ENCODE peak calls at places on chromosomes 5 and 9, in eight cellular contexts. R, Y, H, I, S, B, T and L are unnamed samples.

GRCh38 chr5:59238126-59238902 is 655.2 kb downstream of the PDE4D start:
- DNase-seq in R (no peak), Y (no peak), H (no peak), I (no peak), S (no peak), B (no peak), T (no peak), L (no peak)

GRCh38 chr5:13660072-13660471 is 284.4 kb downstream of the DNAH5 start:
- DNase-seq in R (peak), Y (peak), H (no peak), I (peak), S (no peak), B (no peak), T (no peak), L (peak)

GRCh38 chr9:70110194-70111041 is 66.8 kb downstream of the MAMDC2 start:
- DNase-seq in R (peak), Y (peak), H (no peak), I (peak), S (no peak), B (no peak), T (no peak), L (peak)

GRCh38 chr9:92970467-92970923 is 23.2 kb downstream of the FGD3 start:
- DNase-seq in R (peak), Y (no peak), H (peak), I (no peak), S (peak), B (peak), T (no peak), L (peak)

GRCh38 chr5:178797101-178797521 is 62.6 kb upstream of the ZNF354B start:
- DNase-seq in R (no peak), Y (no peak), H (no peak), I (no peak), S (no peak), B (no peak), T (no peak), L (no peak)

GRCh38 chr5:172731286-172732073 is 39.5 kb downstream of the DUSP1 start:
- DNase-seq in R (peak), Y (no peak), H (peak), I (no peak), S (peak), B (peak), T (no peak), L (no peak)

GRCh38 chr9:121550569-121551512 is 51.2 kb upstream of the GGTA1 start:
- DNase-seq in R (peak), Y (peak), H (peak), I (peak), S (peak), B (peak), T (peak), L (peak)

GRCh38 chr5:180670586-180671359 is 21.4 kb upstream of the FLT4 start:
- DNase-seq in R (peak), Y (peak), H (no peak), I (peak), S (peak), B (peak), T (peak), L (peak)

GRCh38 chr9:131271506-131271931 is 4.8 kb downstream of the FAM78A start:
- DNase-seq in R (no peak), Y (no peak), H (no peak), I (no peak), S (no peak), B (no peak), T (no peak), L (no peak)

GRCh38 chr9:125681086-125681622 is 25.9 kb downstream of the MAPKAP1 start:
- DNase-seq in R (no peak), Y (no peak), H (no peak), I (no peak), S (no peak), B (no peak), T (no peak), L (peak)

GRCh38 chr9:125679597-125680189 is 27.3 kb downstream of the MAPKAP1 start:
- DNase-seq in R (no peak), Y (no peak), H (no peak), I (no peak), S (no peak), B (no peak), T (no peak), L (no peak)

GRCh38 chr9:125680442-125680841 is 26.6 kb downstream of the MAPKAP1 start:
- DNase-seq in R (no peak), Y (no peak), H (no peak), I (no peak), S (no peak), B (no peak), T (no peak), L (no peak)

GRCh38 chr9:125674981-125675973 is 31.7 kb downstream of the MAPKAP1 start:
- DNase-seq in R (peak), Y (peak), H (peak), I (peak), S (no peak), B (peak), T (no peak), L (peak)
- H3K4me3 ChIP-seq in R (no peak), Y (no peak), H (no peak), I (no peak), S (no peak), B (peak), T (no peak), L (no peak)

GRCh38 chr9:133423216-133423615 is 1.0 kb downstream of the ADAMTS13 start:
- DNase-seq in R (peak), Y (no peak), H (no peak), I (no peak), S (peak), B (no peak), T (no peak), L (peak)

GRCh38 chr9:133424187-133424586 is 2.0 kb downstream of the ADAMTS13 start:
- DNase-seq in R (no peak), Y (no peak), H (no peak), I (no peak), S (no peak), B (no peak), T (no peak), L (no peak)

GRCh38 chr9:133419005-133419404 is 1.2 kb upstream of the REXO4 start:
- DNase-seq in R (no peak), Y (peak), H (no peak), I (no peak), S (no peak), B (no peak), T (no peak), L (no peak)

GRCh38 chr9:133420392-133420827 is 1.8 kb upstream of the ADAMTS13 start:
- DNase-seq in R (no peak), Y (no peak), H (no peak), I (no peak), S (no peak), B (no peak), T (no peak), L (no peak)

DNA sequence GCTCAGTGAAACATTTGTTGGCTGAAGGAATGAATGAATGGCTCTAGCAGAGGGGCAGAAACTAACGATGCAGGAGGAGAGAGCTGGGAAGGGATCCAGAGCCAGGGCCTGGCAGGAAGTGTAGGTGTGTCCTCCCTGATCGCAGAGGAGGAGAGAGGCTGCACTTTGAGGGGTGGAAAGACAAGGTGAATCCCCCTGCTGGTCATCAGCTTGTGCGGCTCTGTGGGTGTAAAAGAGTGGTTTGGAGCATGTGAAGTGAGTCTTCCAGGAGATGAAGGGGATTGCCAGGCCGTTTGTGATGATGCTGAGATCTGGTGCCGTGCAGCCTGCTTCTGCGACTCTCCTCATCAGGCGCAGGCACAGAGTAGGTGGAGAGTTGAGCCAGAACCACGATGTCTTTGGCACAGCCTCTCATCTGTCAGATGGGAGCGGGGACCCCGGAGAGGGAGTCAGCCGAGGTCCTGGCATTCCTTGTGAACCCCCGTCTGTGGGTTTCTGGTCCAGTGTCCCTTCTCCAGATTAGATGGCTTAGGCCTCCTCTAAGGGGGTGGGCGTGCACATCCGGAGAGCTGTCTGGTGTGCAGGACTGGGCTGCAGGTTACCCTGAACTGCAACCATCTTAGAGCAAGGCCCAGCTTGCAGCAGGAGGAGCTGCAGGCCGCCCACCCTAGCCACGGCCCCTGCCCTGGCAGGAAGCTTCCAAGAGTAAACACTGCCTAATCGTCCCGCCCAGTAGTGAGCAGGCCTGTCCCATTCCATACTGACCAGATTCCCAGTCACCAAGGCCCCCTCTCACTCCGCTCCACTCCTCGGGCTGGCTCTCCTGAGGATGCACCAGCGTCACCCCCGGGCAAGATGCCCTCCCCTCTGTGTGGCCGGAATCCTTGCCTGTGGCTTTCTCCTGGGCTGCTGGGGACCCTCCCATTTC is at the start of gene ADAMTS13:
- DNase-seq in R (peak), Y (peak), H (no peak), I (no peak), S (no peak), B (no peak), T (no peak), L (peak)
- TF ChIP-seq CTCF in R (peak), Y (peak), H (no peak), I (peak), S (no peak), B (peak), T (no peak), L (peak)

GRCh38 chr5:49953-50544 is 41.9 kb upstream of the PLEKHG4B start:
- DNase-seq in R (no peak), Y (no peak), H (no peak), I (no peak), S (no peak), B (no peak), T (no peak), L (no peak)
- H3K4me3 ChIP-seq in R (no peak), Y (no peak), H (no peak), I (no peak), S (no peak), B (no peak), T (no peak), L (no peak)

DNA sequence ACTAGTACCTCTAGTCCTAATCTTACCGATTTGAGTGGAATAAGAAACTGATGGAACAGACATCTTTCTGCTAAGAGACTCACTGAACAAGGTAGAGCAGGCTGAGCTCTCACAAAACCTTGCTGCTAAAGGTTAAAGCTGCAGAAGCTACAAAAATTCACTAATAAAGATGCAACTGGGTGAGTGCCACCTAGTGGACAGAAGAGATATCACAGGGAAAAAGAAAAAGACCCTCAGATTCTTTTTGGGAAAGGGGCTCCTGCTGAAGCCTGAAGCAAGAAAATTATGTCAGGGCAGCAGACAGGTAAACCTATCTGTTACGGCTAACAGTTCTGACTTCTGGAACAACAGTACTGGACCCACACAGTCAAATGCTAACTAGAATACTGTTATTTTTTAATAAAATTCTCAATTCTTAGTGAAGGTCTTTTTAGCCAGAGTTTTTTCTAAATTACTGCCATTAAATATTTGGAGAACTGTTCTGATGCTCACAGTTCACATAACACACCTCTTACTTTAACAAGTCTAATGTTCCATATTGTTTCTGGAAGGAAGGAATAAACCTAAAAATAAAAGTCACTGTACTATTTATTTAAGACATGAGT is 51.2 kb downstream of the DIAPH1 start:
- DNase-seq in R (peak), Y (peak), H (no peak), I (no peak), S (no peak), B (no peak), T (no peak), L (peak)
- TF ChIP-seq CTCF in R (peak), Y (peak), H (peak), I (peak), S (peak), B (peak), T (peak), L (peak)